ENCODE peak calls at places on chromosomes 1 and 21, in seven cellular contexts. Z is GM23338, M is HCT116, K is GM23248, D is PC-3, B is neural progenitor cell, Y is MM.1S. O is an unnamed sample.

GRCh38 chr1:83588140-83588539 is 410.8 kb downstream of the TTLL7 start:
- DNase-seq in M (no peak), D (no peak), Z (no peak), Y (no peak), B (no peak), K (no peak), O (no peak)

GRCh38 chr1:91844862-91845528 is 41.0 kb downstream of the TGFBR3 start:
- DNase-seq in M (no peak), K (peak; percentile 98), Z (no peak), Y (no peak), D (peak; percentile 94), B (no peak), O (peak; percentile 69)

GRCh38 chr1:158095737-158096335 is 84.9 kb upstream of the CD1D start:
- DNase-seq in Y (peak; percentile 48), D (peak; percentile 38), K (peak; percentile 56), B (peak; percentile 61), M (no peak), Z (peak; percentile 85), O (peak; percentile 49)

GRCh38 chr1:41221995-41222991 is 19.8 kb downstream of the SCMH1 start:
- DNase-seq in D (no peak), K (no peak), Z (no peak), M (no peak), Y (peak; percentile 43), B (no peak), O (peak; percentile 25)

GRCh38 chr1:161427733-161428516 is 60.2 kb upstream of the CFAP126 start:
- DNase-seq in M (peak; percentile 63), Z (peak; percentile 73), B (peak; percentile 33), Y (no peak), K (peak; percentile 43), D (no peak), O (peak; percentile 63)

GRCh38 chr1:3063379-3064295 is 5.4 kb upstream of the PRDM16 start:
- DNase-seq in D (no peak), K (no peak), Y (no peak), B (peak; percentile 66), M (no peak), Z (peak; percentile 48), O (no peak)

GRCh38 chr21:40176732-40177131 is 309.5 kb downstream of the PCP4 start:
- DNase-seq in D (no peak), B (peak; percentile 6), Y (peak; percentile 85), K (no peak), Z (no peak), M (no peak), O (no peak)

GRCh38 chr1:4868521-4868920 is 214.1 kb downstream of the AJAP1 start:
- DNase-seq in M (no peak), D (no peak), Z (no peak), Y (no peak), K (no peak), B (no peak), O (no peak)

GRCh38 chr1:19981170-19981506 is 1.7 kb upstream of the PLA2G2A start:
- DNase-seq in K (no peak), D (no peak), Z (no peak), Y (no peak), B (no peak), M (no peak), O (no peak)

GRCh38 chr1:26799479-26800133 is 11.9 kb downstream of the PIGV start:
- DNase-seq in B (no peak), D (peak; percentile 81), Z (peak; percentile 21), Y (no peak), K (peak; percentile 89), M (peak; percentile 47), O (peak; percentile 47)

GRCh38 chr1:170967042-170967910 is 31.9 kb downstream of the MROH9 start:
- DNase-seq in Z (peak; percentile 78), Y (peak; percentile 62), M (peak; percentile 32), D (peak; percentile 77), B (peak; percentile 63), K (peak; percentile 79), O (peak; percentile 63)

GRCh38 chr1:41404308-41404755 is 43.1 kb downstream of the FOXO6 start:
- DNase-seq in Z (peak; percentile 90), B (peak; percentile 54), Y (no peak), M (no peak), K (peak; percentile 36), D (peak; percentile 22), O (peak; percentile 61)

GRCh38 chr1:223014142-223014873 is 128.7 kb downstream of the TLR5 start:
- DNase-seq in B (no peak), D (no peak), M (no peak), Z (no peak), Y (no peak), K (no peak), O (no peak)

GRCh38 chr1:20138346-20138745 is 777 bp upstream of the PLA2G2F start:
- DNase-seq in Z (no peak), B (no peak), M (no peak), Y (no peak), D (no peak), K (no peak), O (no peak)

GRCh38 chr1:53892911-53893310 is 1.1 kb upstream of the DIO1 start:
- DNase-seq in K (no peak), D (no peak), Y (no peak), B (no peak), Z (no peak), M (no peak), O (no peak)

DNA sequence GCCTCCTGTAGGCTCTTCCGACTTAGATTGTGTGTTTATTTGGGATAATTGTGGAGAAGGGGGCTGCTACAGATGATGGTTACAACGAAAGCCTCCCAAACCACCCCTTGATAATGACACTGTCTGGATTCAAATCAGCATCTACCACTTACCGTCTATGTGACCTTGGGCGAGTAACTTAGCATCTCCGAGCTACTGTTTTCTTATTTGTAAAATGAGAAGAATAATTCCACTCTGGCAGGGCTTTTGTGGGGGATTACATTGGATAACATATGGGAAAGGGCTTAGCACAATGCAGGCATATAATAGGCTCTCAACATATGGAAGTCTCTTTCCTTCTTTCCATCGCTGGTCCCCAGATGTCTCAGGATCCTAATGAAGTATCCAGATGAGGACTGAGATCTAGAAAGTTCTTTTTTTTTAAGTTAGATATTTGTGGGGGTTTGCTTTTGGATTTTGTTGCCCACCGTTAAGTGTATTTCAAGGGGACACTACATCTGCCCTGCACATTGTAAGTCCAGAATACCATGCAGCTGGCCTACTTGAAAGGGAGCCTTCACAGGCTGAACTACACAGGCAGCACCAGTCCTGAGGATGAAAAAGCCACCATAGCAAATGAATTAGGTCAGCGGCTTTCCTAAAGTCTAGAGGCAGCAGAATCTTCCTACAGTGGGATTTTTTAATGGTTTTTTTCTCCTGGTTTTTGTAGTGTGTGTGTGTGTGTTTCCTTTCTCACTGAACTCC is 172.3 kb upstream of the IRF2BP2 start:
- DNase-seq in K (peak; percentile 35), D (peak; percentile 2), Y (no peak), Z (no peak), B (peak; percentile 26), M (no peak), O (peak; percentile 30)
- TF ChIP-seq EZH2 in K (peak; percentile 37), D (no peak), Y (no peak), Z (no peak), B (no peak), M (no peak), O (no peak)

GRCh38 chr1:160169553-160170399 is 18.4 kb downstream of the ATP1A4 start:
- DNase-seq in Z (peak; percentile 96), Y (no peak), M (no peak), D (no peak), B (peak; percentile 91), K (no peak), O (no peak)

GRCh38 chr1:160167580-160167979 is 16.2 kb downstream of the ATP1A4 start:
- DNase-seq in Y (no peak), Z (peak; percentile 51), B (no peak), M (no peak), D (peak; percentile 45), K (peak; percentile 49), O (no peak)

GRCh38 chr1:160167056-160167455 is 15.7 kb downstream of the ATP1A4 start:
- DNase-seq in Y (no peak), D (peak; percentile 72), M (no peak), Z (no peak), B (no peak), K (no peak), O (no peak)

GRCh38 chr1:160168016-160168415 is 16.6 kb downstream of the ATP1A4 start:
- DNase-seq in B (no peak), Y (no peak), D (no peak), K (no peak), Z (no peak), M (no peak), O (no peak)

DNA sequence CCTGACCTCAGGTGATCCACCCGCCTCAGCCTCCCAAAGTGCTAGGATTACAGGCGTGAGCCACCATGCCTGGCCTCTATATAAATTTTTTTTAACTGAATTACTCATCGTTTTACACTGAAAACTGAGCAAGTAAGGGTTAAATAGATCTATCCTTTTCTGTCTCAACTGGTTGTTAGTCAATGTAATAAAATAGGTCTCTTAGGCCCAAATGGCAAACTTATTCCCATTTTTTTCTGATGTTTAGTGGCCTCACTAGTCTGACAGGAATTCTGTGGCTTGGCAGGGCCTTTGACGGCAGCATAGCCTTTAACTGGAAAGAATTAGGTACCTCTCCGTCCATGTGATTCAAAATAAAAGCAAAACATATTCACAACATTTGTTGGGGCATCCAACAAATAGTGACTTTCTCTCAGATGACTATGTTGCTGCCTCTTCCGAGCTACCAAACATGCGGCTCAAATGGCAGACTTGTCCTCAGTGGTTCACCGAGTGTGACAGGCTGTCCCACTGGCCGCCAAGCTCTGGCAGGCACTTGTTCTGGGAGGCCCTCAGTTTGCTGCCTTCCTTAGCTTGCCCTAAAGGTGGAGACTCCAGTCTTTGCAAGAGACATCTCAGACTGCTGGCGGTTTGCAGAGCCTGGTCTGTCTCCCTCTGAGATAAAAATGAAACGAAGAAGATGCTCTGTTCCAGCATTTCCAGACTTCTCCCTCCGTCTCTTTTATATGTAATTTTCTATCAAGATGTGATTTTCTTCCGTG is 17.4 kb downstream of the ATP1A4 start:
- DNase-seq in Y (no peak), B (peak; percentile 76), Z (peak; percentile 74), M (no peak), D (no peak), K (peak; percentile 50), O (no peak)
- H3K4me3 ChIP-seq in Y (no peak overlapping the region), B (peak overlapping the region; percentile 23), Z (peak overlapping the region; percentile 33), M (no peak overlapping the region), D (no peak overlapping the region), K (no peak overlapping the region), O (no peak overlapping the region)

DNA sequence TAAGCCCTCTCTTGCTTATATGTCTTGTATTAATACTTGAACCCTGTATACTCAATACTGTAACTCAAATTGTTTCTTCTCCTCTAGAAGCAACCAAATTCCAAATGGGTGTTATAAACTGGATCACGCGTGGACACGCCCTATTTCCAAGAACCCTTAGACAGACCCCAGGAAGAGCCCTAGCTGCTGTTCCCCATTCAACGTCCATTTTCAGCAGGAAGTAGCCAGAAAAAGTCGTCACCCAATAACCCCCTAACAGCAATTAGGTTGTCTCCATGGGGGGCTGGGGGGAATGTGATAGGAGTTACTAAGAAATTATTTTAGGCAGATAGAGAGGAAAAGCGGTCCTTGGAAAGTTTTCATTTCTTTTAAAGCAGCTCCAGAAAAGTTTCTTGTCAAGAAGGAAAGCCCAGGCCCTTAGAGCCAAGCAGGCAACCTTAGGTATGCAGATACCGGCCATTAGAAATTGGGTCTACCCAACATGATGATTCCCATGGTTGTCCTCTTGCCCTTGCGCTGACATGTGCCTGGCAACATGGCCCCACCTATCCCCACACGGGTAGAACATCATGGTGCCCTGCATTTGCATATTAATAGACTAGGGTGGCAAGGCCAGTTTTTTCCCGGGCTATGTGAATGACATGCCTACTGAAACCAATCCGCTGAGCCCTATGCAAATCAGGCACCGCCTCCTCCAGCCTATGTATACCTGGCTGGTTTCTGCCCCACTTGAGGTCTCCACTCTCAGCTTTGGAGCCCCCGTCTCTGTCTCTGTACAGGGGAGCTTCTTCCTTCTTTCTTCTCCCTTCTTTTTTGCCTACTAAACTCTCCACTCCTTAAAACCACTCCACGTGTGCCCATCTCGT is 4.0 kb upstream of the CD46 start:
- DNase-seq in B (no peak), Z (peak; percentile 66), M (no peak), D (no peak), Y (peak; percentile 71), K (no peak), O (no peak)
- TF ChIP-seq EZH2phosphoT487 in B (no peak), Z (no peak), M (no peak), D (no peak), Y (no peak), K (no peak), O (no peak)

GRCh38 chr1:207454046-207454964 is at the start of gene CR2:
- DNase-seq in B (peak; percentile 81), Z (peak; percentile 93), K (peak; percentile 22), D (no peak), Y (peak; percentile 94), M (peak; percentile 47), O (peak; percentile 74)
- TF ChIP-seq EZH2 in B (peak; percentile 67), Z (no peak), K (no peak), D (peak; percentile 99), Y (no peak), M (no peak), O (no peak)